ENCODE peak calls at places on chromosomes 3 and 15, in six cellular contexts. One of them, this sample, is unnamed.

GRCh38 chr3:31009881-31010280 is 115.4 kb upstream of the GADL1 start:
- DNase-seq in heart left ventricle: no peak
- DNase-seq in CD8-positive, alpha-beta T cell: no peak
- DNase-seq in body of pancreas: no peak
- DNase-seq in CD4-positive, CD25-positive, alpha-beta regulatory T cell: no peak
- DNase-seq in esophagus squamous epithelium: no peak
- DNase-seq in this sample: no peak

GRCh38 chr15:61571026-61571425 is 341.9 kb upstream of the RORA start:
- DNase-seq in heart left ventricle: no peak
- DNase-seq in CD8-positive, alpha-beta T cell: no peak
- DNase-seq in body of pancreas: no peak
- DNase-seq in CD4-positive, CD25-positive, alpha-beta regulatory T cell: no peak
- DNase-seq in esophagus squamous epithelium: no peak
- DNase-seq in this sample: no peak

GRCh38 chr3:112931737-112932521 is 43.0 kb downstream of the CD200R1 start:
- DNase-seq in heart left ventricle: no peak
- DNase-seq in CD8-positive, alpha-beta T cell: no peak
- DNase-seq in body of pancreas: no peak
- DNase-seq in CD4-positive, CD25-positive, alpha-beta regulatory T cell: no peak
- DNase-seq in esophagus squamous epithelium: no peak
- DNase-seq in this sample: no peak

GRCh38 chr3:143358155-143358792 is 238.7 kb downstream of the CHST2 start:
- DNase-seq in heart left ventricle: no peak
- DNase-seq in CD8-positive, alpha-beta T cell: no peak
- DNase-seq in body of pancreas: no peak
- DNase-seq in CD4-positive, CD25-positive, alpha-beta regulatory T cell: no peak
- DNase-seq in esophagus squamous epithelium: no peak
- DNase-seq in this sample: no peak

GRCh38 chr3:52055537-52056351 is 627 bp downstream of the DUSP7 start:
- DNase-seq in heart left ventricle: peak; percentile 70
- DNase-seq in CD8-positive, alpha-beta T cell: peak; percentile 16
- DNase-seq in body of pancreas: peak; percentile 51
- DNase-seq in CD4-positive, CD25-positive, alpha-beta regulatory T cell: peak; percentile 25
- DNase-seq in esophagus squamous epithelium: no peak
- DNase-seq in this sample: peak; percentile 36

GRCh38 chr3:169147246-169148008 is 516.1 kb downstream of the MECOM start:
- DNase-seq in heart left ventricle: peak; percentile 65
- DNase-seq in CD8-positive, alpha-beta T cell: no peak
- DNase-seq in body of pancreas: peak; percentile 27
- DNase-seq in CD4-positive, CD25-positive, alpha-beta regulatory T cell: no peak
- DNase-seq in esophagus squamous epithelium: no peak
- DNase-seq in this sample: no peak

GRCh38 chr3:13307041-13307440 is 113.1 kb downstream of the NUP210 start:
- DNase-seq in heart left ventricle: no peak
- DNase-seq in CD8-positive, alpha-beta T cell: no peak
- DNase-seq in body of pancreas: no peak
- DNase-seq in CD4-positive, CD25-positive, alpha-beta regulatory T cell: no peak
- DNase-seq in esophagus squamous epithelium: no peak
- DNase-seq in this sample: no peak

GRCh38 chr15:95929232-95929846 is 401.2 kb upstream of the NR2F2 start:
- DNase-seq in heart left ventricle: no peak
- DNase-seq in CD8-positive, alpha-beta T cell: no peak
- DNase-seq in body of pancreas: no peak
- DNase-seq in CD4-positive, CD25-positive, alpha-beta regulatory T cell: no peak
- DNase-seq in esophagus squamous epithelium: no peak
- DNase-seq in this sample: no peak

GRCh38 chr15:83200589-83200988 is 7.0 kb downstream of the HDGFL3 start:
- DNase-seq in heart left ventricle: no peak
- DNase-seq in CD8-positive, alpha-beta T cell: no peak
- DNase-seq in body of pancreas: no peak
- DNase-seq in CD4-positive, CD25-positive, alpha-beta regulatory T cell: no peak
- DNase-seq in esophagus squamous epithelium: no peak
- DNase-seq in this sample: no peak

GRCh38 chr15:42444415-42445063 is 46.4 kb downstream of the ZNF106 start:
- DNase-seq in heart left ventricle: no peak
- DNase-seq in CD8-positive, alpha-beta T cell: no peak
- DNase-seq in body of pancreas: no peak
- DNase-seq in CD4-positive, CD25-positive, alpha-beta regulatory T cell: no peak
- DNase-seq in esophagus squamous epithelium: no peak
- DNase-seq in this sample: no peak

GRCh38 chr3:83523470-83524073 is 1435.2 kb upstream of the CADM2 start:
- DNase-seq in heart left ventricle: no peak
- DNase-seq in CD8-positive, alpha-beta T cell: no peak
- DNase-seq in body of pancreas: peak; percentile 58
- DNase-seq in CD4-positive, CD25-positive, alpha-beta regulatory T cell: no peak
- DNase-seq in esophagus squamous epithelium: no peak
- DNase-seq in this sample: no peak

GRCh38 chr3:110680365-110680909 is 391.2 kb upstream of the NECTIN3 start:
- DNase-seq in heart left ventricle: no peak
- DNase-seq in CD8-positive, alpha-beta T cell: no peak
- DNase-seq in body of pancreas: no peak
- DNase-seq in CD4-positive, CD25-positive, alpha-beta regulatory T cell: no peak
- DNase-seq in esophagus squamous epithelium: no peak
- DNase-seq in this sample: no peak

DNA sequence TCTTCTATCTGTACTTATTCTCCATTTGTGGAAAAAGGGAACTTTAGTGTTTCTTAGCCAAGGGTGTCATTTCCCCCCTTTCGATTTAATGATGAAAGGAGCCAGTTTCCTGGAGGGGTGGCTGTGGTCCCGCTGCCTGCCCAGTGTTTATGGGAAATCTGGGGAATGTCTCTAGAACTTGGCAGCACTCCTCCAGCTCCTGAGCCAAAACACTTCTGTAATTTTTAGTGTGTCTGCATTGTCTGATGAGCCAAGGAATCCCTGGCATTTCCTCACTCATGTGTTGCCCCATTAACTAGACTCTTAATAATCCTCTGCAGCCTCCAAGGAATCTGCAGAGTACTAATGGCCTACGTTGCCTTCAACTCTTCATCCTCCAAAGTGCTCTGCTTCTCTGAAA is 448.8 kb downstream of the GRM7 start:
- DNase-seq in heart left ventricle: peak; percentile 54
- DNase-seq in CD8-positive, alpha-beta T cell: no peak
- DNase-seq in body of pancreas: peak; percentile 13
- DNase-seq in CD4-positive, CD25-positive, alpha-beta regulatory T cell: no peak
- DNase-seq in esophagus squamous epithelium: no peak
- DNase-seq in this sample: no peak
- H3K9me3 ChIP-seq in heart left ventricle: no peaks in the 10 kb centered on the region
- H3K9me3 ChIP-seq in CD8-positive, alpha-beta T cell: no peaks in the 10 kb centered on the region
- H3K9me3 ChIP-seq in body of pancreas: no peaks in the 10 kb centered on the region
- H3K9me3 ChIP-seq in CD4-positive, CD25-positive, alpha-beta regulatory T cell: no peaks in the 10 kb centered on the region
- H3K9me3 ChIP-seq in esophagus squamous epithelium: no peaks in the 10 kb centered on the region
- H3K9me3 ChIP-seq in this sample: no peaks in the 10 kb centered on the region

DNA sequence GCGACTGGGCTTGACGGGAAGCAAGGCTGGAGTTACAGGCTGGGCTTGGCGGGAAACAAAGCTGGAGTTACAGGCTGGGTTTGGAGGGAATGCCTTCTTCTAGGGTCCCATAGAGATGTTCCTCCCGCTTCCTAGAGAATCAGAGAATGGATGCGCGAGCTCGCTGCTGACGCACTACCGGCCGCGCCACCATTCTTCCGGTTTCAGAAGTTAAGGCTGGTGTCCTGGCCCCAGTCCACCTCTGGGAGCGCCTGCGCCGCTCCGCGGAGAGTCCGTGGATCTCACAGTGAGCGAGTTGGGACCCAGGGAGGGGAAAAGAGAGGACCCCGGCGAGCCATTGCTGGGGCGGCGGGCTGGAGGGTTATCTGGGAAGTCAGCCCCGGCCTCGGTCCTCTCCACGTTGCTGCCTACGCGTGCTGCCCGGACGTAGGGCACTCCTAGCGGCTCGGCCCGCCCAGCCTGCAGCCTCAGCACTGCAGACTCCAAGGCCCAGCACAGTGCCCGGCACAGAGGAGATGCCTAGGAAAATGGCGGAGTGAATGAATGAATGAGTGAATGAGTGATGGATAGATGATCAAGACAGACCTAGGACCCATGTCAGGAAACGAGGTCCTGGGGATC is at the start of gene ZNF502:
- DNase-seq in heart left ventricle: peak; percentile 91
- DNase-seq in CD8-positive, alpha-beta T cell: peak; percentile 53
- DNase-seq in body of pancreas: peak; percentile 87
- DNase-seq in CD4-positive, CD25-positive, alpha-beta regulatory T cell: peak; percentile 30
- DNase-seq in esophagus squamous epithelium: no peak
- DNase-seq in this sample: peak; percentile 22
- H3K9me3 ChIP-seq in heart left ventricle: no peaks in the 10 kb centered on the region
- H3K9me3 ChIP-seq in CD8-positive, alpha-beta T cell: peaks cover 17% of the 10 kb centered on the region
- H3K9me3 ChIP-seq in body of pancreas: no peaks in the 10 kb centered on the region
- H3K9me3 ChIP-seq in CD4-positive, CD25-positive, alpha-beta regulatory T cell: peaks cover 20% of the 10 kb centered on the region
- H3K9me3 ChIP-seq in esophagus squamous epithelium: peaks cover 12% of the 10 kb centered on the region
- H3K9me3 ChIP-seq in this sample: no peaks in the 10 kb centered on the region

DNA sequence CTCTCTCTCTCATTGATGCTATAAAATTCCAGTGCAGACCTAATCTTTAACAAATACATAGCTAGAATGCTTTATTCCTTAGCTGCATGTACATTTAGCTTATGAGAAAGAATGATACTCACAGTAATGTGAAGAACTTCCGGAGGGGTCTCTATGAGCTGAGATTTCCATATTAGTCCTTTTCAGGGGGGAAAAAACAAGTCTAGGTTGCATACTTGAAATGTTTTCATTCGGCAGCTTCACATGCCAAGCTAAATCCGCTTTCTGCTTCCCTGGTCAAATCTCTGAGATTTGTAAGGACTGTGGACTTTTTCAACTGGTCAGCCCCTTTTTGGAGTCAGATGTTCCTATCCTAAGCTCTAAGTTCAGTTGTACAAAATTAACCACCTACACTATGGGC is 111.5 kb upstream of the COL8A1 start:
- DNase-seq in heart left ventricle: no peak
- DNase-seq in CD8-positive, alpha-beta T cell: no peak
- DNase-seq in body of pancreas: no peak
- DNase-seq in CD4-positive, CD25-positive, alpha-beta regulatory T cell: no peak
- DNase-seq in esophagus squamous epithelium: no peak
- DNase-seq in this sample: no peak
- H3K9me3 ChIP-seq in heart left ventricle: no peaks in the 10 kb centered on the region
- H3K9me3 ChIP-seq in CD8-positive, alpha-beta T cell: no peaks in the 10 kb centered on the region
- H3K9me3 ChIP-seq in body of pancreas: no peaks in the 10 kb centered on the region
- H3K9me3 ChIP-seq in CD4-positive, CD25-positive, alpha-beta regulatory T cell: no peaks in the 10 kb centered on the region
- H3K9me3 ChIP-seq in esophagus squamous epithelium: no peaks in the 10 kb centered on the region
- H3K9me3 ChIP-seq in this sample: no peaks in the 10 kb centered on the region

DNA sequence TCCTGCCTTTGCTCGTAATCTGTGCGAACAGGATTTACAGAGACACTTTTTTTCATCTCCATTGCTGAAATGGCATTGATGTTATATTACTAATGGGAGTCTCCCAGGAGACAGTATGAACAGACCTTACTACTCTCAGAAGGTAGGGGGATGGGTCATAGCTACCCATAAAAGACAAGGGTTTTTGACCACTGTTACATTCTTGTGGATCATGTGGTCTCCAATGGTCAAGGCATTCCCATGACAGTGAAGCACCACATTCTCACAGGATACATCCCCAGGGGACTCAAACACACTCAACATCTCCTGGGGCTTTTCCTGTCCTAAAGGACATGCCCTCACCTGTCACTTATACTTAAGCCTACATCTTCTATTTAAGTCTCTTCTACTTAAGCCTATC is 40.8 kb downstream of the MKRN3 start:
- DNase-seq in heart left ventricle: no peak
- DNase-seq in CD8-positive, alpha-beta T cell: no peak
- DNase-seq in body of pancreas: no peak
- DNase-seq in CD4-positive, CD25-positive, alpha-beta regulatory T cell: no peak
- DNase-seq in esophagus squamous epithelium: no peak
- DNase-seq in this sample: no peak
- H3K9me3 ChIP-seq in heart left ventricle: no peaks in the 10 kb centered on the region
- H3K9me3 ChIP-seq in CD8-positive, alpha-beta T cell: no peaks in the 10 kb centered on the region
- H3K9me3 ChIP-seq in body of pancreas: no peaks in the 10 kb centered on the region
- H3K9me3 ChIP-seq in CD4-positive, CD25-positive, alpha-beta regulatory T cell: no peaks in the 10 kb centered on the region
- H3K9me3 ChIP-seq in esophagus squamous epithelium: no peaks in the 10 kb centered on the region
- H3K9me3 ChIP-seq in this sample: no peaks in the 10 kb centered on the region

GRCh38 chr15:90347666-90348065 is 4.4 kb upstream of the ZNF774 start:
- DNase-seq in heart left ventricle: no peak
- DNase-seq in CD8-positive, alpha-beta T cell: no peak
- DNase-seq in body of pancreas: no peak
- DNase-seq in CD4-positive, CD25-positive, alpha-beta regulatory T cell: no peak
- DNase-seq in esophagus squamous epithelium: no peak
- DNase-seq in this sample: no peak

GRCh38 chr15:90343391-90343790 is 8.7 kb upstream of the ZNF774 start:
- DNase-seq in heart left ventricle: no peak
- DNase-seq in CD8-positive, alpha-beta T cell: no peak
- DNase-seq in body of pancreas: no peak
- DNase-seq in CD4-positive, CD25-positive, alpha-beta regulatory T cell: no peak
- DNase-seq in esophagus squamous epithelium: no peak
- DNase-seq in this sample: no peak

GRCh38 chr15:90345859-90346258 is 6.2 kb upstream of the ZNF774 start:
- DNase-seq in heart left ventricle: no peak
- DNase-seq in CD8-positive, alpha-beta T cell: no peak
- DNase-seq in body of pancreas: no peak
- DNase-seq in CD4-positive, CD25-positive, alpha-beta regulatory T cell: no peak
- DNase-seq in esophagus squamous epithelium: no peak
- DNase-seq in this sample: no peak

GRCh38 chr15:90342655-90343054 is 9.4 kb upstream of the ZNF774 start:
- DNase-seq in heart left ventricle: no peak
- DNase-seq in CD8-positive, alpha-beta T cell: no peak
- DNase-seq in body of pancreas: no peak
- DNase-seq in CD4-positive, CD25-positive, alpha-beta regulatory T cell: no peak
- DNase-seq in esophagus squamous epithelium: no peak
- DNase-seq in this sample: no peak

GRCh38 chr15:90344632-90345031 is 7.5 kb upstream of the ZNF774 start:
- DNase-seq in heart left ventricle: no peak
- DNase-seq in CD8-positive, alpha-beta T cell: no peak
- DNase-seq in body of pancreas: no peak
- DNase-seq in CD4-positive, CD25-positive, alpha-beta regulatory T cell: no peak
- DNase-seq in esophagus squamous epithelium: no peak
- DNase-seq in this sample: no peak
- H3K9me3 ChIP-seq in heart left ventricle: no peaks in the 10 kb centered on the region
- H3K9me3 ChIP-seq in CD8-positive, alpha-beta T cell: no peaks in the 10 kb centered on the region
- H3K9me3 ChIP-seq in body of pancreas: no peaks in the 10 kb centered on the region
- H3K9me3 ChIP-seq in CD4-positive, CD25-positive, alpha-beta regulatory T cell: no peaks in the 10 kb centered on the region
- H3K9me3 ChIP-seq in esophagus squamous epithelium: no peaks in the 10 kb centered on the region
- H3K9me3 ChIP-seq in this sample: no peaks in the 10 kb centered on the region

This sample was measured in T-helper 17 cell.